ENCODE peak calls at places on chromosomes 2 and 18, in ten cellular contexts. F is brain microvascular endothelial cell; P is Peyer's patch; X is cardiac septum; Q is GM12891; L is activated CD8-positive, alpha-beta T cell treated with anti-CD3 and anti-CD28 coated beads for 36 hours; U is ELR; I is C1 segment of cervical spinal cord; V is mesenchymal stem cell; S is stimulated activated CD8-positive, alpha-beta memory T cell treated with anti-CD3 and anti-CD28 coated beads, Interleukin-7, amount 100 ng/mL, for 1 hour. O is an unnamed sample.

GRCh38 chr18:5196253-5197031 is 615 bp downstream of the AKAIN1 start:
- DNase-seq in U (no peak), P (no peak), X (no peak), S (no peak), I (no peak), F (no peak), Q (no peak), L (no peak), V (no peak), O (peak)

GRCh38 chr2:101815739-101816391 is 118.4 kb downstream of the MAP4K4 start:
- DNase-seq in X (no peak), Q (no peak), V (peak), I (no peak), S (no peak), P (no peak), F (no peak), U (no peak), L (no peak), O (no peak)

GRCh38 chr2:222594679-222595078 is 61.2 kb downstream of the FARSB start:
- DNase-seq in V (peak), F (peak), S (no peak), I (no peak), X (no peak), L (no peak), Q (no peak), U (peak), P (no peak), O (no peak)

GRCh38 chr2:38610851-38611801 is 8.4 kb upstream of the HNRNPLL start:
- DNase-seq in L (peak), Q (no peak), P (no peak), V (peak), F (no peak), U (peak), S (no peak), X (no peak), I (no peak), O (no peak)

GRCh38 chr2:152473151-152473857 is 138.3 kb downstream of the FMNL2 start:
- DNase-seq in S (no peak), Q (no peak), L (no peak), V (no peak), X (no peak), F (no peak), P (no peak), I (no peak), U (peak), O (no peak)

GRCh38 chr2:18119883-18120282 is 241.4 kb downstream of the KCNS3 start:
- DNase-seq in Q (no peak), U (no peak), L (no peak), P (no peak), V (peak), F (peak), X (no peak), I (no peak), S (no peak), O (peak)

GRCh38 chr2:47595690-47596089 is 187.3 kb upstream of the MSH6 start:
- DNase-seq in V (no peak), F (no peak), U (no peak), Q (no peak), I (no peak), S (no peak), P (no peak), L (no peak), X (no peak), O (no peak)

GRCh38 chr2:2840101-2840531 is 509.0 kb upstream of the MYT1L start:
- DNase-seq in V (no peak), L (no peak), F (no peak), X (peak), S (no peak), I (peak), P (no peak), U (no peak), Q (no peak), O (peak)

GRCh38 chr2:23904692-23905091 is 22.2 kb downstream of the ATAD2B start:
- DNase-seq in X (no peak), Q (no peak), V (peak), U (no peak), F (peak), P (no peak), L (no peak), S (no peak), I (no peak), O (no peak)

GRCh38 chr2:81523344-81523743 is 1218.8 kb upstream of the LRRTM1 start:
- DNase-seq in Q (no peak), S (no peak), U (no peak), X (no peak), L (no peak), P (no peak), I (no peak), F (no peak), V (no peak), O (no peak)

GRCh38 chr18:9233771-9234440 is 97.3 kb downstream of the ANKRD12 start:
- DNase-seq in S (no peak), L (no peak), X (peak), I (peak), Q (no peak), U (no peak), P (no peak), F (no peak), V (no peak), O (no peak)

GRCh38 chr2:230153390-230153976 is 66.3 kb downstream of the SP110 start:
- DNase-seq in I (no peak), F (no peak), P (no peak), V (peak), S (no peak), U (no peak), Q (no peak), X (no peak), L (no peak), O (no peak)

GRCh38 chr2:185984670-185985069 is 246.1 kb downstream of the FSIP2 start:
- DNase-seq in Q (no peak), S (no peak), F (peak), L (no peak), V (peak), I (no peak), U (peak), P (no peak), X (no peak), O (no peak)

GRCh38 chr18:49892148-49892924 is 79.0 kb upstream of the ACAA2 start:
- DNase-seq in I (no peak), F (no peak), L (no peak), V (peak), X (no peak), Q (no peak), S (no peak), U (peak), P (no peak), O (no peak)

GRCh38 chr2:45014016-45014702 is 4.9 kb upstream of the SIX2 start:
- DNase-seq in L (peak), Q (no peak), S (no peak), P (no peak), X (no peak), U (peak), F (peak), I (peak), V (no peak), O (peak)

GRCh38 chr2:172962824-172963223 is 112.8 kb upstream of the MAP3K20 start:
- DNase-seq in L (peak), V (peak), U (peak), P (no peak), S (no peak), I (no peak), X (no peak), F (peak), Q (no peak), O (no peak)

GRCh38 chr18:36672437-36673344 is 156.1 kb downstream of the TPGS2 start:
- DNase-seq in F (peak), V (peak), Q (no peak), U (peak), P (no peak), I (no peak), L (no peak), S (no peak), X (no peak), O (no peak)

GRCh38 chr2:11569636-11570035 is 35.8 kb downstream of the GREB1 start:
- DNase-seq in S (no peak), U (no peak), L (no peak), X (peak), V (no peak), I (no peak), F (no peak), Q (no peak), P (no peak), O (no peak)

GRCh38 chr2:192150166-192150565 is 44.6 kb downstream of the TMEFF2 start:
- DNase-seq in P (no peak), V (no peak), L (no peak), Q (no peak), X (no peak), I (no peak), F (no peak), S (no peak), U (no peak), O (no peak)

GRCh38 chr18:59502899-59503245 is 143.8 kb upstream of the LMAN1 start:
- DNase-seq in Q (no peak), I (no peak), U (no peak), P (no peak), L (no peak), X (no peak), S (no peak), F (no peak), V (no peak), O (no peak)

GRCh38 chr2:111946294-111947114 is 48.1 kb downstream of the MERTK start:
- DNase-seq in S (no peak), P (no peak), V (peak), F (peak), I (no peak), L (no peak), Q (no peak), U (peak), X (no peak), O (peak)

GRCh38 chr2:178193496-178193822 is 853 bp upstream of the OSBPL6 start:
- DNase-seq in V (no peak), F (no peak), S (no peak), P (no peak), L (no peak), U (no peak), I (no peak), X (no peak), Q (no peak), O (no peak)

GRCh38 chr2:130355181-130355577 is 677 bp upstream of the PTPN18 start:
- DNase-seq in I (no peak), P (no peak), L (no peak), V (peak), F (no peak), S (no peak), Q (no peak), U (no peak), X (no peak), O (peak)

GRCh38 chr2:184598313-184599053 is at the start of gene ZNF804A:
- DNase-seq in X (peak), F (peak), S (no peak), V (peak), P (peak), Q (peak), I (peak), L (peak), U (peak), O (peak)

GRCh38 chr2:208266641-208267335 is 733 bp downstream of the PIKFYVE start:
- DNase-seq in S (no peak), V (peak), F (no peak), L (no peak), Q (no peak), X (no peak), P (no peak), U (peak), I (no peak), O (no peak)

GRCh38 chr2:11870064-11870463 is 123.6 kb downstream of the LPIN1 start:
- DNase-seq in F (no peak), X (no peak), L (no peak), V (no peak), S (no peak), U (no peak), I (no peak), Q (no peak), P (no peak), O (no peak)

GRCh38 chr18:13465476-13465875 is 246.9 kb downstream of the LDLRAD4 start:
- DNase-seq in S (no peak), F (no peak), V (no peak), U (no peak), Q (no peak), L (no peak), X (peak), P (no peak), I (no peak), O (peak)

GRCh38 chr2:153595939-153596338 is 117.4 kb upstream of the RPRM start:
- DNase-seq in L (no peak), V (no peak), Q (no peak), F (no peak), U (no peak), X (no peak), I (no peak), P (no peak), S (no peak), O (peak)

GRCh38 chr2:228599781-228600180 is 418.3 kb upstream of the SPHKAP start:
- DNase-seq in V (no peak), Q (no peak), F (no peak), L (no peak), P (no peak), X (no peak), S (no peak), U (peak), I (no peak), O (no peak)

GRCh38 chr2:237259201-237259600 is 154.8 kb downstream of the COL6A3 start:
- DNase-seq in Q (no peak), S (no peak), P (no peak), I (no peak), V (no peak), L (no peak), F (peak), X (no peak), U (no peak), O (no peak)

GRCh38 chr2:15127251-15127650 is 433.9 kb downstream of the NBAS start:
- DNase-seq in V (no peak), F (no peak), P (no peak), S (no peak), I (no peak), L (no peak), U (no peak), Q (no peak), X (no peak), O (no peak)

GRCh38 chr18:12403601-12404506 is 3.9 kb upstream of the PRELID3A start:
- DNase-seq in Q (no peak), I (no peak), S (no peak), F (peak), V (peak), P (no peak), L (no peak), U (peak), X (peak), O (no peak)

GRCh38 chr2:230737791-230738226 is 25.2 kb downstream of the CAB39 start:
- DNase-seq in F (no peak), V (no peak), P (no peak), X (no peak), Q (no peak), S (no peak), I (no peak), U (no peak), L (no peak), O (no peak)

GRCh38 chr2:41042343-41042742 is 590.5 kb upstream of the SLC8A1 start:
- DNase-seq in V (no peak), Q (no peak), F (no peak), P (no peak), L (no peak), I (no peak), U (peak), S (no peak), X (no peak), O (no peak)

GRCh38 chr2:29544031-29544430 is 377.4 kb downstream of the ALK start:
- DNase-seq in V (no peak), X (no peak), U (no peak), I (no peak), Q (no peak), L (no peak), P (no peak), S (no peak), F (no peak), O (no peak)

O was measured in cerebellar cortex.